ENCODE peak calls at places on chromosomes 13 and 19, in four cellular contexts. One of them, this sample, is unnamed.

GRCh38 chr13:28568286-28568685 is 73.4 kb upstream of the FLT1 start:
- DNase-seq in esophagus muscularis mucosa: no peak
- DNase-seq in thoracic aorta: no peak
- DNase-seq in mammary epithelial cell: no peak
- DNase-seq in this sample: peak; percentile 28

GRCh38 chr13:46149272-46150133 is 32.5 kb downstream of the LCP1 start:
- DNase-seq in thoracic aorta: no peak
- DNase-seq in esophagus muscularis mucosa: no peak
- DNase-seq in mammary epithelial cell: peak; percentile 84
- DNase-seq in this sample: no peak

GRCh38 chr13:35768551-35768950 is 292.1 kb upstream of the MAB21L1 start:
- DNase-seq in thoracic aorta: no peak
- DNase-seq in esophagus muscularis mucosa: no peak
- DNase-seq in mammary epithelial cell: no peak
- DNase-seq in this sample: no peak

GRCh38 chr19:28705008-28705407 is 507.9 kb downstream of the UQCRFS1 start:
- DNase-seq in esophagus muscularis mucosa: no peak
- DNase-seq in thoracic aorta: no peak
- DNase-seq in mammary epithelial cell: peak; percentile 83
- DNase-seq in this sample: no peak

GRCh38 chr13:71117920-71118319 is 749.1 kb downstream of the DACH1 start:
- DNase-seq in thoracic aorta: no peak
- DNase-seq in esophagus muscularis mucosa: no peak
- DNase-seq in mammary epithelial cell: no peak
- DNase-seq in this sample: no peak

GRCh38 chr13:40777166-40777956 is 6.4 kb upstream of the MRPS31 start:
- DNase-seq in thoracic aorta: no peak
- DNase-seq in esophagus muscularis mucosa: no peak
- DNase-seq in mammary epithelial cell: peak; percentile 47
- DNase-seq in this sample: no peak

GRCh38 chr13:29771247-29771646 is 79.2 kb downstream of the UBL3 start:
- DNase-seq in mammary epithelial cell: peak; percentile 10
- DNase-seq in thoracic aorta: no peak
- DNase-seq in esophagus muscularis mucosa: no peak
- DNase-seq in this sample: no peak

GRCh38 chr19:47661571-47661970 is 51.7 kb upstream of the EHD2 start:
- DNase-seq in thoracic aorta: no peak
- DNase-seq in esophagus muscularis mucosa: no peak
- DNase-seq in mammary epithelial cell: no peak
- DNase-seq in this sample: no peak

GRCh38 chr19:15622991-15623390 is 8.0 kb downstream of the CYP4F8 start:
- DNase-seq in mammary epithelial cell: no peak
- DNase-seq in esophagus muscularis mucosa: no peak
- DNase-seq in thoracic aorta: no peak
- DNase-seq in this sample: no peak

GRCh38 chr13:23796546-23796945 is 92.7 kb downstream of the MIPEP start:
- DNase-seq in mammary epithelial cell: no peak
- DNase-seq in esophagus muscularis mucosa: no peak
- DNase-seq in thoracic aorta: no peak
- DNase-seq in this sample: no peak

GRCh38 chr13:68368922-68369321 is 1138.8 kb upstream of the PCDH9 start:
- DNase-seq in thoracic aorta: no peak
- DNase-seq in esophagus muscularis mucosa: no peak
- DNase-seq in mammary epithelial cell: no peak
- DNase-seq in this sample: no peak

GRCh38 chr13:96632536-96633320 is 361.5 kb downstream of the OXGR1 start:
- DNase-seq in thoracic aorta: no peak
- DNase-seq in mammary epithelial cell: no peak
- DNase-seq in esophagus muscularis mucosa: no peak
- DNase-seq in this sample: no peak

GRCh38 chr19:44401108-44401786 is at the start of gene ZNF285:
- DNase-seq in thoracic aorta: peak; percentile 52
- DNase-seq in mammary epithelial cell: peak; percentile 95
- DNase-seq in esophagus muscularis mucosa: peak; percentile 95
- DNase-seq in this sample: peak; percentile 86

GRCh38 chr19:39430675-39431593 is 4.8 kb downstream of the RPS16 start:
- DNase-seq in thoracic aorta: peak; percentile 32
- DNase-seq in mammary epithelial cell: peak; percentile 39
- DNase-seq in esophagus muscularis mucosa: no peak
- DNase-seq in this sample: no peak

GRCh38 chr19:18144906-18145305 is 8.1 kb upstream of the PIK3R2 start:
- DNase-seq in mammary epithelial cell: no peak
- DNase-seq in thoracic aorta: no peak
- DNase-seq in esophagus muscularis mucosa: no peak
- DNase-seq in this sample: no peak

GRCh38 chr19:16025108-16026101 is 50.9 kb upstream of the TPM4 start:
- DNase-seq in thoracic aorta: no peak
- DNase-seq in mammary epithelial cell: peak; percentile 46
- DNase-seq in esophagus muscularis mucosa: no peak
- DNase-seq in this sample: no peak

GRCh38 chr13:111626371-111627305 is 306.2 kb downstream of the TEX29 start:
- DNase-seq in thoracic aorta: no peak
- DNase-seq in esophagus muscularis mucosa: no peak
- DNase-seq in mammary epithelial cell: no peak
- DNase-seq in this sample: no peak

GRCh38 chr19:49801966-49802661 is 11.0 kb downstream of the FUZ start:
- DNase-seq in esophagus muscularis mucosa: peak; percentile 96
- DNase-seq in thoracic aorta: peak; percentile 75
- DNase-seq in mammary epithelial cell: no peak
- DNase-seq in this sample: peak; percentile 96

GRCh38 chr13:75864718-75865117 is 228.6 kb downstream of the LMO7 start:
- DNase-seq in esophagus muscularis mucosa: no peak
- DNase-seq in thoracic aorta: no peak
- DNase-seq in mammary epithelial cell: peak; percentile 69
- DNase-seq in this sample: no peak

GRCh38 chr19:16258440-16258903 is 60.8 kb downstream of the AP1M1 start:
- DNase-seq in mammary epithelial cell: no peak
- DNase-seq in esophagus muscularis mucosa: peak; percentile 94
- DNase-seq in thoracic aorta: no peak
- DNase-seq in this sample: peak; percentile 75

GRCh38 chr19:19461671-19462622 is 53.4 kb downstream of the TSSK6 start:
- DNase-seq in mammary epithelial cell: no peak
- DNase-seq in esophagus muscularis mucosa: no peak
- DNase-seq in thoracic aorta: no peak
- DNase-seq in this sample: peak; percentile 49

GRCh38 chr19:48102870-48103751 is 7.5 kb downstream of the PLA2G4C start:
- DNase-seq in esophagus muscularis mucosa: no peak
- DNase-seq in mammary epithelial cell: peak; percentile 66
- DNase-seq in thoracic aorta: no peak
- DNase-seq in this sample: no peak

GRCh38 chr19:40423227-40423566 is 2.6 kb downstream of the SERTAD1 start:
- DNase-seq in mammary epithelial cell: no peak
- DNase-seq in esophagus muscularis mucosa: no peak
- DNase-seq in thoracic aorta: no peak
- DNase-seq in this sample: no peak

GRCh38 chr19:13619203-13619632 is 112.9 kb upstream of the CACNA1A start:
- DNase-seq in thoracic aorta: no peak
- DNase-seq in esophagus muscularis mucosa: no peak
- DNase-seq in mammary epithelial cell: peak; percentile 57
- DNase-seq in this sample: no peak

GRCh38 chr19:708154-709141 is at the start of gene PALM:
- DNase-seq in esophagus muscularis mucosa: no peak
- DNase-seq in mammary epithelial cell: no peak
- DNase-seq in thoracic aorta: no peak
- DNase-seq in this sample: peak; percentile 47

GRCh38 chr13:39897636-39898035 is 242.2 kb downstream of the COG6 start:
- DNase-seq in thoracic aorta: no peak
- DNase-seq in mammary epithelial cell: no peak
- DNase-seq in esophagus muscularis mucosa: no peak
- DNase-seq in this sample: no peak

GRCh38 chr13:39527961-39528720 is 74.9 kb downstream of the LHFPL6 start:
- DNase-seq in esophagus muscularis mucosa: no peak
- DNase-seq in thoracic aorta: no peak
- DNase-seq in mammary epithelial cell: peak; percentile 79
- DNase-seq in this sample: no peak

GRCh38 chr19:45492627-45493470 is 4.0 kb downstream of the RTN2 start:
- DNase-seq in thoracic aorta: no peak
- DNase-seq in mammary epithelial cell: no peak
- DNase-seq in esophagus muscularis mucosa: no peak
- DNase-seq in this sample: no peak

GRCh38 chr13:94139393-94139995 is 340.0 kb downstream of the DCT start:
- DNase-seq in esophagus muscularis mucosa: no peak
- DNase-seq in thoracic aorta: no peak
- DNase-seq in mammary epithelial cell: no peak
- DNase-seq in this sample: no peak

GRCh38 chr19:13149628-13150186 is 468 bp downstream of the STX10 start:
- DNase-seq in esophagus muscularis mucosa: no peak
- DNase-seq in thoracic aorta: no peak
- DNase-seq in mammary epithelial cell: peak; percentile 37
- DNase-seq in this sample: peak; percentile 43

GRCh38 chr19:44796701-44797115 is 12.2 kb upstream of the BCAM start:
- DNase-seq in thoracic aorta: no peak
- DNase-seq in esophagus muscularis mucosa: no peak
- DNase-seq in mammary epithelial cell: no peak
- DNase-seq in this sample: no peak

GRCh38 chr13:53159439-53159838 is 130.8 kb downstream of the OLFM4 start:
- DNase-seq in mammary epithelial cell: no peak
- DNase-seq in thoracic aorta: no peak
- DNase-seq in esophagus muscularis mucosa: no peak
- DNase-seq in this sample: no peak

GRCh38 chr13:110713981-110714797 is 689 bp downstream of the ING1 start:
- DNase-seq in mammary epithelial cell: peak; percentile 50
- DNase-seq in esophagus muscularis mucosa: no peak
- DNase-seq in thoracic aorta: no peak
- DNase-seq in this sample: peak; percentile 59

GRCh38 chr19:13022859-13023636 is 27.8 kb downstream of the NFIX start:
- DNase-seq in thoracic aorta: no peak
- DNase-seq in mammary epithelial cell: peak; percentile 95
- DNase-seq in esophagus muscularis mucosa: peak; percentile 95
- DNase-seq in this sample: peak; percentile 92

GRCh38 chr19:51743405-51743804 is 8.3 kb downstream of the FPR1 start:
- DNase-seq in mammary epithelial cell: no peak
- DNase-seq in thoracic aorta: no peak
- DNase-seq in esophagus muscularis mucosa: no peak
- DNase-seq in this sample: no peak

GRCh38 chr13:49441846-49442245 is 2.0 kb downstream of the CAB39L start:
- DNase-seq in thoracic aorta: no peak
- DNase-seq in esophagus muscularis mucosa: no peak
- DNase-seq in mammary epithelial cell: no peak
- DNase-seq in this sample: no peak

GRCh38 chr13:21549633-21550032 is 54.3 kb downstream of the MICU2 start:
- DNase-seq in thoracic aorta: no peak
- DNase-seq in esophagus muscularis mucosa: no peak
- DNase-seq in mammary epithelial cell: no peak
- DNase-seq in this sample: no peak

GRCh38 chr19:37468961-37469777 is at the start of gene ZNF570:
- DNase-seq in esophagus muscularis mucosa: peak; percentile 97
- DNase-seq in thoracic aorta: peak; percentile 62
- DNase-seq in mammary epithelial cell: peak; percentile 86
- DNase-seq in this sample: peak; percentile 88

GRCh38 chr13:107370036-107370785 is 802.3 kb upstream of the ARGLU1 start:
- DNase-seq in mammary epithelial cell: no peak
- DNase-seq in thoracic aorta: no peak
- DNase-seq in esophagus muscularis mucosa: no peak
- DNase-seq in this sample: no peak

GRCh38 chr19:37903096-37903495 is 3.3 kb downstream of the WDR87 start:
- DNase-seq in thoracic aorta: no peak
- DNase-seq in esophagus muscularis mucosa: no peak
- DNase-seq in mammary epithelial cell: no peak
- DNase-seq in this sample: no peak

DNA sequence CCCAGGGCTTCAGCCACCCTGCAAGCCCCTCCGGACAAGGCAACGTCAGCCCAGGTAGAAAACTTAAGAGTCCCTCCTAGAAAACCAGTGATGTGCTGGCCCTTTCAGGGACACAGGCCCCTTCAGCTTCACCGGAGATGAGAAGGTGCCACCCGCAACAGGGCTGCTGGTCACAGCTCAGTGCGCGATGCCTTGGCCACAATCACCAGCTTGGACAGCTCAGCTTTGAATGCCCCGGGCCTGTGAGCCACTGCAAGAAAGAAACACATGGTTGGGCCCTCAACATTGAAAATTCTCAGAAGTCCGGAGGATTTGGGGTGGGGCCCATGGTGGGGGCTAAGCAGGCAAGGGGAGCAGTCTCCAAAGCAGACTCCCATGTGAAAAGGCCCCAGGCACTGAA is 12.3 kb downstream of the MYDGF start:
- DNase-seq in thoracic aorta: no peak
- DNase-seq in mammary epithelial cell: no peak
- DNase-seq in esophagus muscularis mucosa: no peak
- DNase-seq in this sample: no peak
- H3K36me3 ChIP-seq in thoracic aorta: peaks cover 46% of the 10 kb centered on the region
- H3K36me3 ChIP-seq in mammary epithelial cell: peaks cover 10% of the 10 kb centered on the region
- H3K36me3 ChIP-seq in esophagus muscularis mucosa: peaks cover 33% of the 10 kb centered on the region
- H3K36me3 ChIP-seq in this sample: no peaks in the 10 kb centered on the region

DNA sequence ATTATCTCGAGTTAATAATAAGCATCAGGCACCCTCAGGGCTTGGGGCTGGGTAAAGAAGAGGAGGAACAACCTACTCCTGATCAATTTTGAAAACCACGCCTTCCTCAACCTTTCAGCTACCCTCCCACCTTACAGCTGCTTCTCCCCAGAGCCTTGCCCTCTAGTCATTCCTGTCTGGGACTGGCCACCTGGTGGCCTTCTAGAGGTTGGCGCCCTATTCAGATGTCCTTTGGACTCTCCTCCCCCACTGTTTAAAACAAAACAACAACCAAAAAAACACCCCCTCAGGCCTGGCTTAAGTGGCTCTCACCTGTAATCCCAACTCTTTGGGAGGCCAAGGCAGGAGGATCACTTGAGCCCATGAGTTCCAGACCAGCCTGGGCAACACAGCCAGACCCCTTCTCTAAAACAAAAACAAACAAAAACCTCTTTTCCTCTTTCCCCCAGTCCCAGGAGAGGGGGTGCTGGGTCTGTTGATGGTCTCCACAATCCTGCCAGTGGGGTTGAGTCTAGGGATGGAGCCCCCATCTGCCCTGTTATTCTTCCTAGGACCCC is 62.3 kb downstream of the CCDC70 start:
- DNase-seq in mammary epithelial cell: no peak
- DNase-seq in thoracic aorta: no peak
- DNase-seq in esophagus muscularis mucosa: no peak
- DNase-seq in this sample: no peak
- TF ChIP-seq CTCF in mammary epithelial cell: peak; percentile 39
- TF ChIP-seq CTCF in thoracic aorta: no peak
- TF ChIP-seq CTCF in esophagus muscularis mucosa: no peak
- TF ChIP-seq CTCF in this sample: no peak

GRCh38 chr19:6793973-6794372 is 21.5 kb downstream of the VAV1 start:
- DNase-seq in esophagus muscularis mucosa: no peak
- DNase-seq in thoracic aorta: no peak
- DNase-seq in mammary epithelial cell: no peak
- DNase-seq in this sample: no peak
- H3K9me3 ChIP-seq in esophagus muscularis mucosa: peaks cover 8% of the 10 kb centered on the region
- H3K9me3 ChIP-seq in thoracic aorta: no peaks in the 10 kb centered on the region
- H3K9me3 ChIP-seq in mammary epithelial cell: no peaks in the 10 kb centered on the region
- H3K9me3 ChIP-seq in this sample: no peaks in the 10 kb centered on the region

GRCh38 chr19:10136936-10137335 is 17.2 kb upstream of the EIF3G start:
- DNase-seq in mammary epithelial cell: no peak
- DNase-seq in thoracic aorta: no peak
- DNase-seq in esophagus muscularis mucosa: no peak
- DNase-seq in this sample: no peak
- H3K36me3 ChIP-seq in mammary epithelial cell: peaks cover 44% of the 10 kb centered on the region
- H3K36me3 ChIP-seq in thoracic aorta: peaks cover 41% of the 10 kb centered on the region
- H3K36me3 ChIP-seq in esophagus muscularis mucosa: peaks cover 90% of the 10 kb centered on the region
- H3K36me3 ChIP-seq in this sample: no peaks in the 10 kb centered on the region

GRCh38 chr13:26971990-26972888 is 199.4 kb downstream of the USP12 start:
- DNase-seq in esophagus muscularis mucosa: no peak
- DNase-seq in mammary epithelial cell: peak; percentile 34
- DNase-seq in thoracic aorta: no peak
- DNase-seq in this sample: no peak
- TF ChIP-seq CTCF in esophagus muscularis mucosa: no peak
- TF ChIP-seq CTCF in mammary epithelial cell: no peak
- TF ChIP-seq CTCF in thoracic aorta: no peak
- TF ChIP-seq CTCF in this sample: no peak

GRCh38 chr19:58097783-58098681 is at the start of gene ZSCAN18:
- DNase-seq in thoracic aorta: peak; percentile 96
- DNase-seq in mammary epithelial cell: peak; percentile 84
- DNase-seq in esophagus muscularis mucosa: peak; percentile 99
- DNase-seq in this sample: peak; percentile 98
- H3K9me3 ChIP-seq in thoracic aorta: peaks cover 9% of the 10 kb centered on the region
- H3K9me3 ChIP-seq in mammary epithelial cell: peaks cover 36% of the 10 kb centered on the region
- H3K9me3 ChIP-seq in esophagus muscularis mucosa: peaks cover 28% of the 10 kb centered on the region
- H3K9me3 ChIP-seq in this sample: no peaks in the 10 kb centered on the region